ENCODE peak calls at places on chromosomes 4 and X, in eight cellular contexts. O is activated CD4-positive, alpha-beta T cell treated with anti-CD3 and anti-CD28 coated beads for 24 hours; T is KG1; K is SK-N-DZ; X is posterior vena cava; W is LHCN-M2; J is NCI-H1436; P is type B pancreatic cell. F is an unnamed sample.

GRCh38 chr4:158255727-158256324 is 45.5 kb downstream of the TMEM144 start:
- DNase-seq in P (no peak), J (no peak), T (no peak), O (no peak), K (peak), X (no peak), W (peak), F (peak)

GRCh38 chr4:96916731-96917130 is 1076.8 kb downstream of the PDHA2 start:
- DNase-seq in T (no peak), P (no peak), O (no peak), W (peak), J (no peak), K (peak), X (no peak), F (no peak)

GRCh38 chr4:41432889-41433288 is 105.1 kb upstream of the LIMCH1 start:
- DNase-seq in W (peak), T (no peak), O (no peak), X (no peak), P (no peak), J (no peak), K (no peak), F (no peak)

GRCh38 chr4:88104902-88105610 is 53.4 kb downstream of the ABCG2 start:
- DNase-seq in P (no peak), J (no peak), K (no peak), W (peak), T (no peak), X (no peak), O (no peak), F (no peak)

GRCh38 chrX:138710311-138710791 is 1.2 kb downstream of the FGF13 start:
- DNase-seq in J (no peak), O (no peak), K (no peak), X (peak), T (no peak), W (no peak), P (no peak), F (no peak)

GRCh38 chr4:78776729-78777555 is 792 bp downstream of the BMP2K start:
- DNase-seq in K (peak), J (no peak), O (peak), X (peak), T (peak), W (peak), P (no peak), F (no peak)

GRCh38 chr4:16685536-16685935 is 212.9 kb downstream of the LDB2 start:
- DNase-seq in K (no peak), P (no peak), O (no peak), J (no peak), W (no peak), T (no peak), X (no peak), F (no peak)

GRCh38 chr4:15847746-15848145 is 69.6 kb downstream of the CD38 start:
- DNase-seq in W (no peak), P (no peak), J (no peak), K (no peak), X (no peak), O (no peak), T (no peak), F (no peak)

GRCh38 chr4:73945674-73946449 is 36.0 kb downstream of the PF4 start:
- DNase-seq in T (no peak), W (no peak), O (no peak), X (no peak), P (no peak), K (no peak), J (no peak), F (no peak)

GRCh38 chrX:254630-255215 is 26.5 kb upstream of the PLCXD1 start:
- DNase-seq in X (peak), J (no peak), W (no peak), P (peak), T (no peak), O (no peak), K (no peak), F (no peak)